ENCODE peak calls at places on chromosomes 12 and 14, in ten cellular contexts. One of them, this sample, is unnamed.

GRCh38 chr12:22229652-22230279 is 104.7 kb downstream of the ST8SIA1 start:
- DNase-seq in A549: peak
- DNase-seq in suprapubic skin: no peak
- DNase-seq in transverse colon: no peak
- DNase-seq in cardiac fibroblast: no peak
- DNase-seq in AG09309: no peak
- DNase-seq in endothelial cell of umbilical vein: no peak
- DNase-seq in lower leg skin: no peak
- DNase-seq in left ventricle myocardium inferior: no peak
- DNase-seq in fibroblast of lung: no peak
- DNase-seq in this sample: no peak

GRCh38 chr12:84411031-84411430 is 501.6 kb downstream of the SLC6A15 start:
- DNase-seq in A549: no peak
- DNase-seq in left ventricle myocardium inferior: no peak
- DNase-seq in transverse colon: no peak
- DNase-seq in AG09309: no peak
- DNase-seq in suprapubic skin: no peak
- DNase-seq in cardiac fibroblast: no peak
- DNase-seq in lower leg skin: no peak
- DNase-seq in fibroblast of lung: no peak
- DNase-seq in endothelial cell of umbilical vein: no peak
- DNase-seq in this sample: no peak

GRCh38 chr12:11761869-11762567 is 112.5 kb downstream of the ETV6 start:
- DNase-seq in A549: no peak
- DNase-seq in fibroblast of lung: no peak
- DNase-seq in left ventricle myocardium inferior: no peak
- DNase-seq in AG09309: no peak
- DNase-seq in suprapubic skin: no peak
- DNase-seq in cardiac fibroblast: no peak
- DNase-seq in lower leg skin: no peak
- DNase-seq in endothelial cell of umbilical vein: no peak
- DNase-seq in transverse colon: peak
- DNase-seq in this sample: no peak

GRCh38 chr14:58744951-58745350 is 107.2 kb downstream of the DACT1 start:
- DNase-seq in cardiac fibroblast: no peak
- DNase-seq in left ventricle myocardium inferior: no peak
- DNase-seq in suprapubic skin: no peak
- DNase-seq in lower leg skin: no peak
- DNase-seq in AG09309: no peak
- DNase-seq in endothelial cell of umbilical vein: no peak
- DNase-seq in fibroblast of lung: no peak
- DNase-seq in transverse colon: no peak
- DNase-seq in A549: no peak
- DNase-seq in this sample: no peak

GRCh38 chr14:100868621-100869370 is 34.7 kb downstream of the RTL1 start:
- DNase-seq in endothelial cell of umbilical vein: no peak
- DNase-seq in transverse colon: no peak
- DNase-seq in suprapubic skin: peak
- DNase-seq in AG09309: no peak
- DNase-seq in fibroblast of lung: no peak
- DNase-seq in cardiac fibroblast: no peak
- DNase-seq in left ventricle myocardium inferior: peak
- DNase-seq in A549: no peak
- DNase-seq in lower leg skin: no peak
- DNase-seq in this sample: no peak

GRCh38 chr12:132540436-132540835 is 50.5 kb downstream of the FBRSL1 start:
- DNase-seq in lower leg skin: no peak
- DNase-seq in left ventricle myocardium inferior: no peak
- DNase-seq in suprapubic skin: no peak
- DNase-seq in cardiac fibroblast: no peak
- DNase-seq in fibroblast of lung: no peak
- DNase-seq in A549: no peak
- DNase-seq in AG09309: no peak
- DNase-seq in transverse colon: no peak
- DNase-seq in endothelial cell of umbilical vein: no peak
- DNase-seq in this sample: no peak

GRCh38 chr12:44334347-44334746 is 498.5 kb downstream of the TMEM117 start:
- DNase-seq in endothelial cell of umbilical vein: no peak
- DNase-seq in AG09309: no peak
- DNase-seq in fibroblast of lung: no peak
- DNase-seq in left ventricle myocardium inferior: no peak
- DNase-seq in lower leg skin: no peak
- DNase-seq in A549: no peak
- DNase-seq in cardiac fibroblast: no peak
- DNase-seq in transverse colon: no peak
- DNase-seq in suprapubic skin: no peak
- DNase-seq in this sample: no peak

GRCh38 chr12:14841761-14842160 is 1.6 kb downstream of the ART4 start:
- DNase-seq in left ventricle myocardium inferior: peak
- DNase-seq in fibroblast of lung: peak
- DNase-seq in transverse colon: peak
- DNase-seq in cardiac fibroblast: peak
- DNase-seq in AG09309: no peak
- DNase-seq in endothelial cell of umbilical vein: peak
- DNase-seq in suprapubic skin: peak
- DNase-seq in lower leg skin: peak
- DNase-seq in A549: peak
- DNase-seq in this sample: peak

GRCh38 chr12:79521576-79521975 is 169.2 kb downstream of the PAWR start:
- DNase-seq in transverse colon: no peak
- DNase-seq in AG09309: no peak
- DNase-seq in cardiac fibroblast: no peak
- DNase-seq in lower leg skin: no peak
- DNase-seq in left ventricle myocardium inferior: no peak
- DNase-seq in suprapubic skin: no peak
- DNase-seq in fibroblast of lung: no peak
- DNase-seq in endothelial cell of umbilical vein: no peak
- DNase-seq in A549: no peak
- DNase-seq in this sample: no peak

GRCh38 chr12:30989754-30990153 is 63.2 kb downstream of the TSPAN11 start:
- DNase-seq in left ventricle myocardium inferior: peak
- DNase-seq in cardiac fibroblast: no peak
- DNase-seq in lower leg skin: no peak
- DNase-seq in fibroblast of lung: no peak
- DNase-seq in transverse colon: peak
- DNase-seq in suprapubic skin: no peak
- DNase-seq in AG09309: no peak
- DNase-seq in endothelial cell of umbilical vein: peak
- DNase-seq in A549: peak
- DNase-seq in this sample: no peak
- TF ChIP-seq CTCF in left ventricle myocardium inferior: peak
- TF ChIP-seq CTCF in cardiac fibroblast: peak
- TF ChIP-seq CTCF in lower leg skin: no peak
- TF ChIP-seq CTCF in fibroblast of lung: peak
- TF ChIP-seq CTCF in transverse colon: no peak
- TF ChIP-seq CTCF in suprapubic skin: no peak
- TF ChIP-seq CTCF in AG09309: peak
- TF ChIP-seq CTCF in endothelial cell of umbilical vein: no peak
- TF ChIP-seq CTCF in A549: peak
- TF ChIP-seq CTCF in this sample: no peak

GRCh38 chr12:54413284-54414190 is 5.5 kb downstream of the ITGA5 start:
- DNase-seq in cardiac fibroblast: peak
- DNase-seq in left ventricle myocardium inferior: peak
- DNase-seq in fibroblast of lung: no peak
- DNase-seq in transverse colon: peak
- DNase-seq in A549: no peak
- DNase-seq in suprapubic skin: peak
- DNase-seq in AG09309: no peak
- DNase-seq in lower leg skin: peak
- DNase-seq in endothelial cell of umbilical vein: peak
- DNase-seq in this sample: peak
- H3K4me3 ChIP-seq in cardiac fibroblast: no peak
- H3K4me3 ChIP-seq in left ventricle myocardium inferior: peak
- H3K4me3 ChIP-seq in fibroblast of lung: peak
- H3K4me3 ChIP-seq in transverse colon: peak
- H3K4me3 ChIP-seq in A549: no peak
- H3K4me3 ChIP-seq in suprapubic skin: peak
- H3K4me3 ChIP-seq in AG09309: no peak
- H3K4me3 ChIP-seq in lower leg skin: no peak
- H3K4me3 ChIP-seq in endothelial cell of umbilical vein: peak
- H3K4me3 ChIP-seq in this sample: peak

GRCh38 chr14:52913271-52913670 is 37.6 kb downstream of the FERMT2 start:
- DNase-seq in fibroblast of lung: no peak
- DNase-seq in endothelial cell of umbilical vein: peak
- DNase-seq in left ventricle myocardium inferior: no peak
- DNase-seq in lower leg skin: no peak
- DNase-seq in AG09309: no peak
- DNase-seq in A549: no peak
- DNase-seq in suprapubic skin: no peak
- DNase-seq in cardiac fibroblast: peak
- DNase-seq in transverse colon: no peak
- DNase-seq in this sample: no peak

GRCh38 chr14:52910597-52910996 is 40.3 kb downstream of the FERMT2 start:
- DNase-seq in A549: no peak
- DNase-seq in suprapubic skin: no peak
- DNase-seq in cardiac fibroblast: peak
- DNase-seq in fibroblast of lung: no peak
- DNase-seq in lower leg skin: no peak
- DNase-seq in AG09309: no peak
- DNase-seq in transverse colon: no peak
- DNase-seq in left ventricle myocardium inferior: no peak
- DNase-seq in endothelial cell of umbilical vein: no peak
- DNase-seq in this sample: no peak

GRCh38 chr14:52917732-52918131 is 33.1 kb downstream of the FERMT2 start:
- DNase-seq in left ventricle myocardium inferior: no peak
- DNase-seq in cardiac fibroblast: peak
- DNase-seq in fibroblast of lung: peak
- DNase-seq in transverse colon: no peak
- DNase-seq in A549: no peak
- DNase-seq in lower leg skin: no peak
- DNase-seq in suprapubic skin: no peak
- DNase-seq in endothelial cell of umbilical vein: peak
- DNase-seq in AG09309: peak
- DNase-seq in this sample: no peak

GRCh38 chr14:52911904-52912303 is 38.9 kb downstream of the FERMT2 start:
- DNase-seq in fibroblast of lung: no peak
- DNase-seq in transverse colon: no peak
- DNase-seq in A549: no peak
- DNase-seq in left ventricle myocardium inferior: no peak
- DNase-seq in lower leg skin: no peak
- DNase-seq in cardiac fibroblast: no peak
- DNase-seq in suprapubic skin: no peak
- DNase-seq in endothelial cell of umbilical vein: no peak
- DNase-seq in AG09309: no peak
- DNase-seq in this sample: no peak

GRCh38 chr14:52914295-52914694 is 36.6 kb downstream of the FERMT2 start:
- DNase-seq in transverse colon: no peak
- DNase-seq in fibroblast of lung: no peak
- DNase-seq in AG09309: no peak
- DNase-seq in lower leg skin: no peak
- DNase-seq in cardiac fibroblast: no peak
- DNase-seq in A549: no peak
- DNase-seq in left ventricle myocardium inferior: no peak
- DNase-seq in suprapubic skin: no peak
- DNase-seq in endothelial cell of umbilical vein: no peak
- DNase-seq in this sample: no peak
- TF ChIP-seq CTCF in transverse colon: no peak
- TF ChIP-seq CTCF in fibroblast of lung: no peak
- TF ChIP-seq CTCF in AG09309: no peak
- TF ChIP-seq CTCF in lower leg skin: no peak
- TF ChIP-seq CTCF in cardiac fibroblast: no peak
- TF ChIP-seq CTCF in A549: no peak
- TF ChIP-seq CTCF in left ventricle myocardium inferior: no peak
- TF ChIP-seq CTCF in suprapubic skin: no peak
- TF ChIP-seq CTCF in endothelial cell of umbilical vein: no peak
- TF ChIP-seq CTCF in this sample: no peak

GRCh38 chr12:57738142-57738474 is 434 bp downstream of the AGAP2 start:
- DNase-seq in cardiac fibroblast: no peak
- DNase-seq in left ventricle myocardium inferior: no peak
- DNase-seq in A549: no peak
- DNase-seq in suprapubic skin: no peak
- DNase-seq in transverse colon: no peak
- DNase-seq in endothelial cell of umbilical vein: no peak
- DNase-seq in fibroblast of lung: no peak
- DNase-seq in AG09309: no peak
- DNase-seq in lower leg skin: no peak
- DNase-seq in this sample: no peak
- H3K4me3 ChIP-seq in cardiac fibroblast: no peak
- H3K4me3 ChIP-seq in left ventricle myocardium inferior: peak
- H3K4me3 ChIP-seq in A549: peak
- H3K4me3 ChIP-seq in suprapubic skin: peak
- H3K4me3 ChIP-seq in transverse colon: peak
- H3K4me3 ChIP-seq in endothelial cell of umbilical vein: no peak
- H3K4me3 ChIP-seq in fibroblast of lung: no peak
- H3K4me3 ChIP-seq in AG09309: peak
- H3K4me3 ChIP-seq in lower leg skin: no peak
- H3K4me3 ChIP-seq in this sample: peak

This sample was measured in tibial artery.